ENCODE peak calls at places on chromosomes 3 and 15, in seven cellular contexts. One of them, this sample, is unnamed. For H3K9me3, the result is how much of the 10 kb centered on the place peaks cover.

GRCh38 chr3:108899530-108899929 is 54.1 kb downstream of the GUCA1C start:
- DNase-seq in tibial artery: no peak
- DNase-seq in CD4-positive, alpha-beta T cell: no peak
- DNase-seq in breast epithelium: no peak
- DNase-seq in body of pancreas: no peak
- DNase-seq in left lung: no peak
- DNase-seq in left ventricle myocardium inferior: no peak
- DNase-seq in this sample: no peak

GRCh38 chr3:34646911-34647465 is 848.6 kb downstream of the PDCD6IP start:
- DNase-seq in tibial artery: no peak
- DNase-seq in CD4-positive, alpha-beta T cell: no peak
- DNase-seq in breast epithelium: no peak
- DNase-seq in body of pancreas: no peak
- DNase-seq in left lung: no peak
- DNase-seq in left ventricle myocardium inferior: no peak
- DNase-seq in this sample: no peak

GRCh38 chr3:13145826-13146642 is 72.8 kb upstream of the IQSEC1 start:
- DNase-seq in tibial artery: peak
- DNase-seq in CD4-positive, alpha-beta T cell: no peak
- DNase-seq in breast epithelium: no peak
- DNase-seq in body of pancreas: no peak
- DNase-seq in left lung: no peak
- DNase-seq in left ventricle myocardium inferior: no peak
- DNase-seq in this sample: no peak

GRCh38 chr3:131224886-131225550 is 156.6 kb upstream of the NUDT16 start:
- DNase-seq in tibial artery: no peak
- DNase-seq in CD4-positive, alpha-beta T cell: no peak
- DNase-seq in breast epithelium: no peak
- DNase-seq in body of pancreas: no peak
- DNase-seq in left lung: no peak
- DNase-seq in left ventricle myocardium inferior: no peak
- DNase-seq in this sample: no peak

GRCh38 chr3:170811515-170811914 is 58.5 kb downstream of the RPL22L1 start:
- DNase-seq in tibial artery: no peak
- DNase-seq in CD4-positive, alpha-beta T cell: no peak
- DNase-seq in breast epithelium: no peak
- DNase-seq in body of pancreas: no peak
- DNase-seq in left lung: no peak
- DNase-seq in left ventricle myocardium inferior: no peak
- DNase-seq in this sample: no peak

GRCh38 chr3:179801263-179801662 is 148.4 kb downstream of the USP13 start:
- DNase-seq in tibial artery: no peak
- DNase-seq in CD4-positive, alpha-beta T cell: no peak
- DNase-seq in breast epithelium: no peak
- DNase-seq in body of pancreas: peak
- DNase-seq in left lung: no peak
- DNase-seq in left ventricle myocardium inferior: no peak
- DNase-seq in this sample: no peak

GRCh38 chr3:117962750-117963149 is 1071.9 kb downstream of the IGSF11 start:
- DNase-seq in tibial artery: no peak
- DNase-seq in CD4-positive, alpha-beta T cell: no peak
- DNase-seq in breast epithelium: no peak
- DNase-seq in body of pancreas: no peak
- DNase-seq in left lung: no peak
- DNase-seq in left ventricle myocardium inferior: no peak
- DNase-seq in this sample: no peak

GRCh38 chr15:70314018-70314354 is 216.3 kb upstream of the TLE3 start:
- DNase-seq in tibial artery: no peak
- DNase-seq in CD4-positive, alpha-beta T cell: no peak
- DNase-seq in breast epithelium: peak
- DNase-seq in body of pancreas: no peak
- DNase-seq in left lung: no peak
- DNase-seq in left ventricle myocardium inferior: no peak
- DNase-seq in this sample: no peak

GRCh38 chr3:67635257-67635656 is 19.2 kb downstream of the SUCLG2 start:
- DNase-seq in tibial artery: no peak
- DNase-seq in CD4-positive, alpha-beta T cell: no peak
- DNase-seq in breast epithelium: no peak
- DNase-seq in body of pancreas: no peak
- DNase-seq in left lung: no peak
- DNase-seq in left ventricle myocardium inferior: no peak
- DNase-seq in this sample: no peak

GRCh38 chr15:92034227-92034626 is 180.7 kb downstream of the SLCO3A1 start:
- DNase-seq in tibial artery: no peak
- DNase-seq in CD4-positive, alpha-beta T cell: no peak
- DNase-seq in breast epithelium: no peak
- DNase-seq in body of pancreas: no peak
- DNase-seq in left lung: no peak
- DNase-seq in left ventricle myocardium inferior: no peak
- DNase-seq in this sample: no peak

GRCh38 chr3:53956591-53956990 is 64.9 kb upstream of the SELENOK start:
- DNase-seq in tibial artery: no peak
- DNase-seq in CD4-positive, alpha-beta T cell: no peak
- DNase-seq in breast epithelium: no peak
- DNase-seq in body of pancreas: no peak
- DNase-seq in left lung: no peak
- DNase-seq in left ventricle myocardium inferior: no peak
- DNase-seq in this sample: no peak

GRCh38 chr3:186261638-186262037 is 100.4 kb downstream of the DGKG start:
- DNase-seq in tibial artery: no peak
- DNase-seq in CD4-positive, alpha-beta T cell: no peak
- DNase-seq in breast epithelium: no peak
- DNase-seq in body of pancreas: no peak
- DNase-seq in left lung: no peak
- DNase-seq in left ventricle myocardium inferior: no peak
- DNase-seq in this sample: no peak

GRCh38 chr15:70033529-70034140 is 64.1 kb downstream of the TLE3 start:
- DNase-seq in tibial artery: peak
- DNase-seq in CD4-positive, alpha-beta T cell: no peak
- DNase-seq in breast epithelium: no peak
- DNase-seq in body of pancreas: no peak
- DNase-seq in left lung: no peak
- DNase-seq in left ventricle myocardium inferior: no peak
- DNase-seq in this sample: no peak

GRCh38 chr15:25179673-25180511 is 225.1 kb downstream of the SNRPN start:
- DNase-seq in tibial artery: peak
- DNase-seq in CD4-positive, alpha-beta T cell: no peak
- DNase-seq in breast epithelium: peak
- DNase-seq in body of pancreas: peak
- DNase-seq in left lung: peak
- DNase-seq in left ventricle myocardium inferior: peak
- DNase-seq in this sample: peak
- H3K9me3 ChIP-seq in tibial artery: half or more
- H3K9me3 ChIP-seq in CD4-positive, alpha-beta T cell: under half
- H3K9me3 ChIP-seq in breast epithelium: half or more
- H3K9me3 ChIP-seq in body of pancreas: under half
- H3K9me3 ChIP-seq in left lung: under half
- H3K9me3 ChIP-seq in left ventricle myocardium inferior: half or more
- H3K9me3 ChIP-seq in this sample: under half

DNA sequence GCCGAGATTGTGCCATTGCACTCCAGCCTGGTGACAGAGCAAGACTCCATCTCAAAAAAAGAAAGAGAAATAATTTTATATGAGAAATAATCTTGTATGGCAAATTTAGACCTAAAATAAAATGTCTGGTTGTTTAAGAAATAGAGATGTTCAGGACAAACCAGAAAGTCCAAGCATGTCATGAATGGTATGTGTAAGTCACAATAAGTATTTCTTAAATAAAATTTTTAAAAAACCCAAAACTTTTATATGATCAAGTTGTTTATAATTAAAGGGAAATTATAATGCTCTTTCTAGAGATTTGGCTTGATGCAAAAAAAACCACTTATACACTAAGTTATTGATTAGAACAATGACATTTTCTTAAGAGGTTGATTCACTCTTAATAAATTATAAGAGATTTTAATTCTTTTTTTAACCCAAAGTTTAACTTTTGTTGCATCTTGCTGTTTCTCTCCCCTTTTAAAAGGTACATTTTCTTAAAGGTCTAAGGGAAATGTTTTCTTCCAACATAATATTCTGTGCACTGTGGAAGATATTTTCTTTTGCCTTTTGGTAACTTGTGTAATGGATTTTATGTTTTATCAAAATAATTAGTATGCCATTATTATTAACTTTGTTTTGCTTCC is 105.7 kb downstream of the RTP4 start:
- DNase-seq in tibial artery: no peak
- DNase-seq in CD4-positive, alpha-beta T cell: no peak
- DNase-seq in breast epithelium: no peak
- DNase-seq in body of pancreas: no peak
- DNase-seq in left lung: no peak
- DNase-seq in left ventricle myocardium inferior: no peak
- DNase-seq in this sample: no peak
- H3K9me3 ChIP-seq in tibial artery: under half
- H3K9me3 ChIP-seq in CD4-positive, alpha-beta T cell: under half
- H3K9me3 ChIP-seq in breast epithelium: under half
- H3K9me3 ChIP-seq in body of pancreas: under half
- H3K9me3 ChIP-seq in left lung: under half
- H3K9me3 ChIP-seq in left ventricle myocardium inferior: half or more
- H3K9me3 ChIP-seq in this sample: under half

DNA sequence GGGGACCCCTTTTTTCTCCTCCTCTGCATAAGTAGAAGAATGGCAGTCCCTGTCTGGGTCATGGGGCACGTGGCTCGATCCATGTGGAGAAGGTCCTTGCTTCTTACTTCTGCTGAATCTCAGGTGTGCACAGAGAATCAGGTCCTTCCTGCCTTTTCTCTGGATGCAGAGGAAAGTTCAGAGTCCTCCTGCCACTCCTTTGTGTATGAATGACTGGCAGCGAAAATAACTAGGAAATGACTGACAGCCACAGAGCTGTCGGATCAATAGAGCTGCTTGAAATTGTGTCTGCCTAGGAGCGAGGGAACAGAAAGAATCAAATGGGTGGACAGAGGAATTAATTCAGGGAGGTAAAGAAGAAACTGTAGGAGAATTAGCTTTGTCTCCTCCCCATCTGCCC is 49.6 kb upstream of the ROPN1 start:
- DNase-seq in tibial artery: no peak
- DNase-seq in CD4-positive, alpha-beta T cell: no peak
- DNase-seq in breast epithelium: no peak
- DNase-seq in body of pancreas: no peak
- DNase-seq in left lung: no peak
- DNase-seq in left ventricle myocardium inferior: no peak
- DNase-seq in this sample: no peak
- H3K9me3 ChIP-seq in tibial artery: under half
- H3K9me3 ChIP-seq in CD4-positive, alpha-beta T cell: under half
- H3K9me3 ChIP-seq in breast epithelium: under half
- H3K9me3 ChIP-seq in body of pancreas: under half
- H3K9me3 ChIP-seq in left lung: under half
- H3K9me3 ChIP-seq in left ventricle myocardium inferior: under half
- H3K9me3 ChIP-seq in this sample: under half

DNA sequence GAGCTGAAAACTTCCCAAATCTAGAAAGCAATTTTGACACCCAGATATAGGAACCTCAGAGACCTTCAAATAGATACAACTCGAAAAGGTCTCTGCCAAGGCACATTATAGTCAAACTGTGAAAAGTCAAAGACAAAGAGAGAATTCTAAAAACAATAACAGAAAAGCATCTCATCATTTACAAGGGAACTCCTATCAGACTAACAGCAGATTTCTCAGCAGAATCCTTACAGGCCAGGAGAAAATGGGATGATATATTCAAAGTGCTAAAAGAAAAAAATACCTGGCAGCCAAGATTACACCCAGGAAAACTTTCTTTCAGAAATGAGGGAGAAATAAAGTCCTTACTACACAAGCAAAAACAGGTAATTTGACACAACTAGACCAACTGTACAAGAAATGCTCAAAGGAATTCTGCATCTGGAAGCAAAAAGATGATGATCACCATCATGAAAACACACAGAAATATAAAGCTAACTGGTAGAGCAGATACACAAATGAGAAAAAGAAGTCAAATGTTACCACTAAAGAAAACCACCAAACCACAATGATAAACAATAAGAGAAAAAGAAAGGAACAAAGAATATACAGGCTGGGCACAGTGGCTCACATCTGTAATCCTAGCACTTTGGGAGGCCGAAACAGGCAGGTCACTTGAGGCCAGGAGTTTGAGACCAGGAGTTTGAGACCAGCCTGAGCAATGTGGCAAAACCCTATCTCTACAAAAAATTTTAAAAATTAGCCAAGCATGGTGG is 50.4 kb downstream of the ADAM10 start:
- DNase-seq in tibial artery: no peak
- DNase-seq in CD4-positive, alpha-beta T cell: no peak
- DNase-seq in breast epithelium: no peak
- DNase-seq in body of pancreas: no peak
- DNase-seq in left lung: no peak
- DNase-seq in left ventricle myocardium inferior: no peak
- DNase-seq in this sample: no peak
- H3K9me3 ChIP-seq in tibial artery: under half
- H3K9me3 ChIP-seq in CD4-positive, alpha-beta T cell: under half
- H3K9me3 ChIP-seq in breast epithelium: under half
- H3K9me3 ChIP-seq in body of pancreas: under half
- H3K9me3 ChIP-seq in left lung: under half
- H3K9me3 ChIP-seq in left ventricle myocardium inferior: under half
- H3K9me3 ChIP-seq in this sample: under half

DNA sequence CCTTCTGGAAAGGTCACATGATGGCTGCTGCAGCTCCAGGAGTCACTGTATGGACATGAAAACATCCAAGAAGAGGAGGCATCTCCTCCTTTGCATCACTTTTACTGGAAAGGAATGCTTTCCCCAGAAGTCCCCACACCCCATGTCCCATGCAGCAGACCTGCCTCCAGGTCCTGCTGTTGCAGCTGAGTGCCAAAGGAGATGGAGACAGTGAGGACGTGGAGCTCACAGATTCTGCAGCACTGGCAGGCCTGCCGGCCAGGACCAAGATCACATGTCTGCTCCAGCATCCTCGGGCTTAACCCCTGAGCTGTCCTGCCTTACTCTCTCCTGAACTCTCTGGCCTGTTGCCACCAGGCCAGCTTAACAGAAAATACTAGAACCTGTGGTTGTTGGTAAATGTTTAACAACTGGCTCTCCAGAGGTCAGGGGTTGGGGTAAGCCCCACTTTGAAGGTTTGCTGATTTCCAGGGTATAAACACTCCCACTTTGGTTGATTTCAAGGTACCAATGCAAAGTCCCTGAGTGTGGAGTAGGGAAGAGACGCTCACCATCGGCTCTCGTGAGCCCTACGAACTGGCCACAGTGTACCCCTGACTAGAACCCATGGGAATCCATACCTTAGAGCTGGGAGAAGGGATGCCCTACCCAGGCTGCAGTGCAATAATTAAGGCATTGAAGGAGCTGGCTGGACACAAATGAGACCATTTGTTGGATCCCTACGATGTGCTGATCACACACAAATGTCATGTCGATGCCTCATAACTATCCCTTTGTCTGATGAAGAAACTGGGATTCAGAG is 147.8 kb downstream of the OR4M2 start:
- DNase-seq in tibial artery: no peak
- DNase-seq in CD4-positive, alpha-beta T cell: no peak
- DNase-seq in breast epithelium: no peak
- DNase-seq in body of pancreas: no peak
- DNase-seq in left lung: no peak
- DNase-seq in left ventricle myocardium inferior: no peak
- DNase-seq in this sample: no peak
- H3K9me3 ChIP-seq in tibial artery: under half
- H3K9me3 ChIP-seq in CD4-positive, alpha-beta T cell: under half
- H3K9me3 ChIP-seq in breast epithelium: under half
- H3K9me3 ChIP-seq in body of pancreas: under half
- H3K9me3 ChIP-seq in left lung: under half
- H3K9me3 ChIP-seq in left ventricle myocardium inferior: under half
- H3K9me3 ChIP-seq in this sample: under half

GRCh38 chr3:136929984-136930671 is 27.7 kb upstream of the IL20RB start:
- DNase-seq in tibial artery: peak
- DNase-seq in CD4-positive, alpha-beta T cell: no peak
- DNase-seq in breast epithelium: peak
- DNase-seq in body of pancreas: peak
- DNase-seq in left lung: no peak
- DNase-seq in left ventricle myocardium inferior: peak
- DNase-seq in this sample: peak
- H3K9me3 ChIP-seq in tibial artery: under half
- H3K9me3 ChIP-seq in CD4-positive, alpha-beta T cell: under half
- H3K9me3 ChIP-seq in breast epithelium: under half
- H3K9me3 ChIP-seq in body of pancreas: under half
- H3K9me3 ChIP-seq in left lung: under half
- H3K9me3 ChIP-seq in left ventricle myocardium inferior: under half
- H3K9me3 ChIP-seq in this sample: under half

This sample was measured in psoas muscle.